ENCODE peak calls at places on chromosomes 13 and 19, in six cellular contexts. D, E, W, N, L and S are unnamed samples.

GRCh38 chr19:14473915-14474578 is 1.1 kb downstream of the PTGER1 start:
- DNase-seq in D (no peak), E (no peak), W (no peak), N (no peak), L (no peak), S (no peak)

GRCh38 chr19:46413262-46414031 is at the start of gene CCDC8:
- DNase-seq in D (no peak), E (peak), W (peak), N (peak), L (no peak), S (no peak)

GRCh38 chr13:73336789-73337188 is 278.0 kb downstream of the KLF5 start:
- DNase-seq in D (no peak), E (no peak), W (no peak), N (no peak), L (no peak), S (no peak)

GRCh38 chr13:95354680-95355487 is 53.6 kb upstream of the ABCC4 start:
- DNase-seq in D (no peak), E (no peak), W (no peak), N (no peak), L (no peak), S (no peak)

GRCh38 chr19:3881272-3882040 is 971 bp downstream of the ATCAY start:
- DNase-seq in D (no peak), E (no peak), W (no peak), N (no peak), L (no peak), S (no peak)

GRCh38 chr19:46616631-46617322 is 8.1 kb downstream of the PTGIR start:
- DNase-seq in D (no peak), E (peak), W (no peak), N (no peak), L (peak), S (peak)

GRCh38 chr19:342801-343421 is 1.7 kb downstream of the MIER2 start:
- DNase-seq in D (no peak), E (no peak), W (peak), N (peak), L (no peak), S (peak)

GRCh38 chr19:34493649-34494044 is 12.1 kb downstream of the WTIP start:
- DNase-seq in D (no peak), E (no peak), W (no peak), N (no peak), L (no peak), S (no peak)

GRCh38 chr13:105763851-105764250 is 771.6 kb downstream of the EFNB2 start:
- DNase-seq in D (no peak), E (no peak), W (no peak), N (no peak), L (no peak), S (no peak)

GRCh38 chr13:99871249-99871898 is 100.2 kb downstream of the ZIC5 start:
- DNase-seq in D (no peak), E (no peak), W (no peak), N (no peak), L (no peak), S (no peak)

GRCh38 chr13:100176781-100177389 is 88.0 kb downstream of the PCCA start:
- DNase-seq in D (no peak), E (no peak), W (no peak), N (no peak), L (no peak), S (no peak)

GRCh38 chr13:39105110-39105509 is 66.9 kb downstream of the NHLRC3 start:
- DNase-seq in D (no peak), E (no peak), W (no peak), N (no peak), L (no peak), S (no peak)

GRCh38 chr13:83184150-83184475 is 698.2 kb downstream of the SLITRK1 start:
- DNase-seq in D (no peak), E (no peak), W (no peak), N (no peak), L (no peak), S (no peak)

GRCh38 chr13:48317511-48317981 is 14.0 kb downstream of the RB1 start:
- DNase-seq in D (no peak), E (no peak), W (no peak), N (no peak), L (no peak), S (no peak)

GRCh38 chr13:100454876-100455275 is 133.7 kb downstream of the GGACT start:
- DNase-seq in D (no peak), E (no peak), W (no peak), N (no peak), L (no peak), S (no peak)

GRCh38 chr13:72469932-72470331 is 257.5 kb downstream of the MZT1 start:
- DNase-seq in D (no peak), E (no peak), W (no peak), N (no peak), L (no peak), S (no peak)

GRCh38 chr19:51709575-51709974 is 14.2 kb downstream of the HAS1 start:
- DNase-seq in D (no peak), E (no peak), W (no peak), N (no peak), L (no peak), S (no peak)

GRCh38 chr13:21884299-21884878 is 213.5 kb downstream of the FGF9 start:
- DNase-seq in D (no peak), E (no peak), W (no peak), N (no peak), L (no peak), S (no peak)

GRCh38 chr19:3617463-3617862 is 9.1 kb downstream of the CACTIN start:
- DNase-seq in D (no peak), E (no peak), W (no peak), N (no peak), L (peak), S (no peak)

GRCh38 chr13:94192576-94192975 is 286.9 kb downstream of the DCT start:
- DNase-seq in D (no peak), E (peak), W (no peak), N (no peak), L (no peak), S (no peak)